ENCODE peak calls at places on chromosomes 12 and 14, in seven cellular contexts. F is lower leg skin, Y is Peyer's patch, M is ovary, E is breast epithelium, G is heart left ventricle, Z is erythroblast. P is an unnamed sample.

GRCh38 chr12:119942386-119942785 is 46.6 kb upstream of the BICDL1 start:
- DNase-seq in F (no peak), Y (no peak), M (no peak), E (no peak), G (no peak), Z (no peak), P (no peak)

GRCh38 chr12:47885012-47885501 is 19.7 kb downstream of the VDR start:
- DNase-seq in F (no peak), Y (peak), M (no peak), E (no peak), G (no peak), Z (no peak), P (no peak)

GRCh38 chr12:1660304-1661187 is 30.3 kb upstream of the ADIPOR2 start:
- DNase-seq in F (peak), Y (peak), M (peak), E (peak), G (no peak), Z (peak), P (no peak)

GRCh38 chr12:115979851-115980250 is 297.6 kb downstream of the MED13L start:
- DNase-seq in F (no peak), Y (no peak), M (no peak), E (no peak), G (no peak), Z (no peak), P (no peak)

GRCh38 chr14:50363734-50364113 is 33.0 kb downstream of the CDKL1 start:
- DNase-seq in F (peak), Y (peak), M (no peak), E (no peak), G (peak), Z (peak), P (peak)

GRCh38 chr12:71436696-71437095 is 2.9 kb upstream of the LGR5 start:
- DNase-seq in F (no peak), Y (no peak), M (no peak), E (no peak), G (no peak), Z (no peak), P (no peak)

GRCh38 chr12:64187794-64188193 is 34.3 kb downstream of the KICS2 start:
- DNase-seq in F (no peak), Y (no peak), M (no peak), E (no peak), G (no peak), Z (no peak), P (no peak)

GRCh38 chr12:46938071-46938678 is 112.4 kb upstream of the SLC38A4 start:
- DNase-seq in F (no peak), Y (no peak), M (no peak), E (no peak), G (no peak), Z (no peak), P (no peak)

GRCh38 chr14:34619399-34619920 is 10.5 kb downstream of the SNX6 start:
- DNase-seq in F (no peak), Y (no peak), M (no peak), E (no peak), G (no peak), Z (no peak), P (no peak)

GRCh38 chr12:113655919-113656318 is 184.2 kb upstream of the LHX5 start:
- DNase-seq in F (no peak), Y (no peak), M (no peak), E (no peak), G (no peak), Z (no peak), P (no peak)

GRCh38 chr14:73723799-73724621 is 9.8 kb upstream of the PNMA1 start:
- DNase-seq in F (peak), Y (peak), M (peak), E (peak), G (peak), Z (peak), P (no peak)

GRCh38 chr12:65609359-65609771 is 214.9 kb upstream of the HMGA2 start:
- DNase-seq in F (no peak), Y (no peak), M (no peak), E (no peak), G (no peak), Z (no peak), P (no peak)

GRCh38 chr12:25960176-25960575 is 1.7 kb downstream of the RASSF8 start:
- DNase-seq in F (no peak), Y (no peak), M (no peak), E (no peak), G (peak), Z (no peak), P (no peak)

GRCh38 chr12:25958254-25959068 is at the start of gene RASSF8:
- DNase-seq in F (peak), Y (peak), M (peak), E (peak), G (peak), Z (peak), P (peak)

GRCh38 chr12:25960926-25961325 is 2.4 kb downstream of the RASSF8 start:
- DNase-seq in F (no peak), Y (no peak), M (no peak), E (no peak), G (no peak), Z (no peak), P (no peak)

GRCh38 chr12:25957898-25958253 is 606 bp upstream of the RASSF8 start:
- DNase-seq in F (peak), Y (no peak), M (peak), E (no peak), G (no peak), Z (no peak), P (no peak)

DNA sequence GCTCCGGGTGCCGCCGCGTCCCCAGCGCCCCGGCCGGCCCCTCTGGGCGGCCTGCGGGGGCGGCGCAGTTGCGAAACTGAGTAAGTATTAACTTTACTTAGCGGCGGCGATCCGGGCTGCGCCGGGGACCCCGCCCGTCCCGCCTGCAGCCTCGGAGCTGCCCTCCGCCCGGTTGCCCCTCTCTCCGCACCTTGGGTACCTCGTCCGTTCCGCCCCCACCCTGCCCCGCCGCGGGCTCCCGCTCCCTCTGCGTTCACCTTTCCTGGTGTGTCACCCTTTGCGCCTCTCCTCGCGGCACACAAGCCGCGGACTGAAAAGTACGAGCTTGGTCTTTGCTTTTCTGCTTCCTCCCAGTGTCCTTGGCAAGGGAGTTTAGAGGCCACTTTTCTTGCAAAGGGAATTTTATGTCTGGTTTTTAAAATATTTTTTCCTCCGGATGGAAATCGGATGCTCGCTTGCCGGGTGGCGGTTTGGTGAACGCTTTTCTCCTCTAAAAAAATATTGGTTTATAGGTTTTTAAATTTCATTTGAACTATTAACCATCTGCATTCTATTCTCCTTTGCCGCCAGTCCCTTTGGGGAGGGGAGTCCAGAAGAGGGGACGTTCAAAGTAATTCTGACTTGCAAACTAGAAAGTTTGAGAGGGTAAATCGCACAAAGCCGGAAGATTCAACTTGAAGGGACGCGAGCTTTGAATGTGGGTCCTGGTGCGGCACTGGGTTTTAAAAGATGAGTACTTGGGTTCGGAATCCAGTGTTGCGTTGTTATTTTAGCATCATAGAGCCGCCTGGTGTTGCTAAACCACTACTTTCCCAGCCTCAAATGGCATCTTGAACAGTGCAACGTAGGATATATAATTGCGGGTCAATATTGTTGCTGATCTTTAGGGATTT is 833 bp downstream of the RASSF8 start:
- DNase-seq in F (peak), Y (peak), M (peak), E (peak), G (peak), Z (peak), P (peak)
- TF ChIP-seq POLR2A in F (no peak), Y (no peak), M (peak), E (no peak), G (no peak), Z (no peak), P (no peak)

DNA sequence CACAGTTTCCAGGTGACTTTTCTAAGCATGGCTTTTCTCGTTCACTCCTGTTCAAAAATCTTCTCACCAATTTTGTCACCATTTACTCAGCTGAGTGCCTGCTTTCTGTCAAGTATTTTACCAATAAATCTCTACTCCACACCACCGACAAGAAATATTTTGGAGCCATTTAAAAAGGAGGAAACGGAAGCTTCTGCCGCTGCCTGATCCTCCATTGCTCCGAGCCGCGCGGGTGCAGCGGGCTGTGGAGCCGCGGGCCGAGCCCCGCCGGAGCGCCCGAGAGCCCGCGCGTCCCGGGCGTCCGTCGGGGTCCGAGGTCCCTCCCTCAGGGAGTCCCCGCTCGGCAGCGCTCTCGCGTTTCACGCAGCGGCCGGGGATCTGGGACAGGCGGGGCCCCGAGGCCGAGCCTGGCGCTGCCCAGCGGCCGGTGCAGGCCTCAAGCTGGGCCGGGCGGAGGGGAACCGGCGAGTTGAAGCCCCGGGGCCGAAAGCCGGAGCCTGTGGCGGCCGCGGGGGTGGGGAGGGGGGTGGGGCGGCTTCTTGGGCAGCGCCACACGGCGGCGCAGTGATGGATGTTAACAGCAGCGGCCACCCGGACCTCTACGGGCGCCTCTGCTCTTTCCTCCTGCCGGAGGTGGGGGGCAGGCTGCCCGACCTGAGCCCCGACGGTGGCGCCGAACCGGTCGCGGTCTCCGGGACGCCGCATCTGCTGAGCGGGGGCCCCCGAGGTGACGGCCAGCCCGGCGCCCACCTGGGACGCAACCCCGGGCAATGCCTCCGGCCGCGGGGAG is 1.1 kb upstream of the HEBP1 start:
- DNase-seq in F (no peak), Y (peak), M (peak), E (no peak), G (peak), Z (peak), P (peak)
- TF ChIP-seq POLR2A in F (no peak), Y (no peak), M (no peak), E (no peak), G (no peak), Z (no peak), P (no peak)

GRCh38 chr14:80237142-80237541 is 25.8 kb upstream of the DIO2 start:
- DNase-seq in F (no peak), Y (no peak), M (no peak), E (no peak), G (no peak), Z (no peak), P (no peak)

GRCh38 chr14:80233489-80233888 is 22.2 kb upstream of the DIO2 start:
- DNase-seq in F (no peak), Y (no peak), M (no peak), E (no peak), G (no peak), Z (no peak), P (no peak)

GRCh38 chr14:80231732-80232131 is 20.4 kb upstream of the DIO2 start:
- DNase-seq in F (no peak), Y (no peak), M (no peak), E (no peak), G (no peak), Z (no peak), P (no peak)
- TF ChIP-seq POLR2A in F (no peak), Y (no peak), M (no peak), E (no peak), G (no peak), Z (no peak), P (no peak)

GRCh38 chr12:123097521-123098084 is 53.3 kb downstream of the PITPNM2 start:
- DNase-seq in F (no peak), Y (no peak), M (peak), E (no peak), G (peak), Z (no peak), P (no peak)
- TF ChIP-seq POLR2A in F (no peak), Y (no peak), M (no peak), E (no peak), G (no peak), Z (no peak), P (no peak)

DNA sequence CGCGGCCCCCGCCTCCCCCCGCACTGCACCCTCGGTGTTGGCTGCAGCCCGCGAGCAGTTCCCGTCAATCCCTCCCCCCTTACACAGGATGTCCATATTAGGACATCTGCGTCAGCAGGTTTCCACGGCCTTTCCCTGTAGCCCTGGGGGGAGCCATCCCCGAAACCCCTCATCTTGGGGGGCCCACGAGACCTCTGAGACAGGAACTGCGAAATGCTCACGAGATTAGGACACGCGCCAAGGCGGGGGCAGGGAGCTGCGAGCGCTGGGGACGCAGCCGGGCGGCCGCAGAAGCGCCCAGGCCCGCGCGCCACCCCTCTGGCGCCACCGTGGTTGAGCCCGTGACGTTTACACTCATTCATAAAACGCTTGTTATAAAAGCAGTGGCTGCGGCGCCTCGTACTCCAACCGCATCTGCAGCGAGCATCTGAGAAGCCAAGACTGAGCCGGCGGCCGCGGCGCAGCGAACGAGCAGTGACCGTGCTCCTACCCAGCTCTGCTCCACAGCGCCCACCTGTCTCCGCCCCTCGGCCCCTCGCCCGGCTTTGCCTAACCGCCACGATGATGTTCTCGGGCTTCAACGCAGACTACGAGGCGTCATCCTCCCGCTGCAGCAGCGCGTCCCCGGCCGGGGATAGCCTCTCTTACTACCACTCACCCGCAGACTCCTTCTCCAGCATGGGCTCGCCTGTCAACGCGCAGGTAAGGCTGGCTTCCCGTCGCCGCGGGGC is at the start of gene FOS:
- DNase-seq in F (peak), Y (peak), M (peak), E (peak), G (peak), Z (peak), P (peak)
- TF ChIP-seq POLR2A in F (no peak), Y (peak), M (peak), E (peak), G (peak), Z (peak), P (peak)

GRCh38 chr14:105489607-105490317 is 1.3 kb upstream of the TEDC1 start:
- DNase-seq in F (peak), Y (peak), M (peak), E (peak), G (peak), Z (peak), P (peak)
- TF ChIP-seq POLR2A in F (no peak), Y (no peak), M (peak), E (no peak), G (no peak), Z (no peak), P (no peak)

DNA sequence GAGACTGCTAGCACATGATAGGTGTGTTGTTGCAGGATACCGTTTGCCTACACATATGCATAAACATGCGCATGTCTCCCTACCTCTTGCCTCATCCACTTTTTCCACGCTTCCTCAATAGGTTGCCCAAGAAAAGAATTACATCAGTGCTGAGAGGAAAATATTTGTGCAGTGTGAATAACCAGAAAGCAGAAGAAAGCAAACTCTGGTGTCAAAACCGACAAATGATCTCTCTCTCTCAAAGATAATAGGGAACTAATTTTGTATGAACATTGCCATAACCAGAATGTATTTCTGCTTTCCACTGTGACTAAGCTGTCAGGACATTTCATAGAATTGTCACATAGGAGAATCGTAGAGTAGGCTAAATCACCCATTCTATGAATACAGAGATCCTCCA is 1.3 kb downstream of the CLEC7A start:
- DNase-seq in F (no peak), Y (no peak), M (no peak), E (no peak), G (no peak), Z (no peak), P (no peak)
- TF ChIP-seq POLR2A in F (no peak), Y (no peak), M (no peak), E (no peak), G (no peak), Z (no peak), P (no peak)

DNA sequence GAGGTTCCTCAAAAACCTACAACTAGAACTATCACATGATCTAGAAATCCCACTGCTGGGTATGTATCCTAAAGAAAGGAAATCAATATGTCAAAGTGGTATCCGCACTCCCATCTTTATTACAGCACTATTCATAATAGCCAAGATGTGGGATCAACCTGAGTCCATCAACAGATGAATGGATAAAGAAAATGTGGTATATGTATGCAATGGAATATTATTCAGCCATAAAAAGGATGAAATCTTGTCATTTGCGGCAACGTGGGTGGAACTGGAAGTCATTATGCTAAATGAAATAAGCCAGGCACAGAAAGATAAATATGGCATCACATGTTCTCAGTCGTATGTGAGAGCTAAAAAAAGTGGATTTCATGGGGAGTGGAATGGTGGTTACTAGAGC is 77.5 kb upstream of the DIO3 start:
- DNase-seq in F (no peak), Y (no peak), M (no peak), E (no peak), G (no peak), Z (no peak), P (no peak)
- TF ChIP-seq POLR2A in F (no peak), Y (no peak), M (no peak), E (no peak), G (no peak), Z (no peak), P (no peak)

GRCh38 chr12:57845478-57846284 is 848 bp downstream of the CTDSP2 start:
- DNase-seq in F (peak), Y (peak), M (peak), E (peak), G (peak), Z (peak), P (peak)

GRCh38 chr12:57846285-57846576 is 298 bp downstream of the CTDSP2 start:
- DNase-seq in F (no peak), Y (no peak), M (no peak), E (no peak), G (no peak), Z (no peak), P (no peak)

GRCh38 chr12:57846577-57847319 is at the start of gene CTDSP2:
- DNase-seq in F (peak), Y (peak), M (peak), E (peak), G (peak), Z (peak), P (peak)

GRCh38 chr12:57842342-57843294 is 3.9 kb downstream of the CTDSP2 start:
- DNase-seq in F (no peak), Y (no peak), M (no peak), E (no peak), G (no peak), Z (no peak), P (no peak)

DNA sequence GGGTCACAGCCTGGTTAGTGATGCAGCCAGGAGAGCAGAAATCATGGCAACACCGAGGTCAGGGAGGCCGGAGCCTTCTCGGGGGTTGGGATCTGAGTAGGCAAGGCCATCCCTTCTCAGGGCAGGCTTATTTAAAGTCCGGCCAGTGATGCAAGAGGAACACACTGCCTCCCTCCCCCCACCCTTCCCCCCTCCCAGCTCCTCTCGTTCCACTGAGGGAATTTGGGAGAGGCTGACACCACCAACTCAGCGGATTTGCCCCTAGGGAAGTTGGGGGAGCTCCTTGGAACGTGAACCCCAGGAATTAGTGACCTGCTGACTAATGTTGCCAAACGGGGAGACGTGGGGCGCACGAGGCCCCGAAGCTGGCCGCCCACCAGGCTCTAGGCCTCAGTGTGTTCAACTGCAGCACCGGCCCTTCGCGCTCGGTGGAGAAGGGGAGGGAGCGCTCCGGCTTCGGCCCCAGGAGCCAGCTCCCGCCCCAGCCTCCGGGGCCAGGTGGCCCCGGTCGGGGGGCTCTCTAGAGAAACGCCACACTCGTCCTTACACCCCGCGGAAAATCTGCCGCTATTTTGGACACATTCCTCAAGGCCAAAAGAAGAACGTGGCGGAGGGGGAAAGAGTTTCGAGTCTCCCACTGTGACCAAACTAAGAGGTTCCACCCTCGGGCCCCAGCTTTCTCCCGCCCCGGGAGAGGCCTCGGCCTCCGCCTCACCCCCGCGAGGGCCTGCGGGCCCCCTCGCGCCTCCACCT is 1.6 kb downstream of the CTDSP2 start:
- DNase-seq in F (peak), Y (peak), M (peak), E (peak), G (peak), Z (peak), P (peak)
- TF ChIP-seq POLR2A in F (no peak), Y (no peak), M (peak), E (no peak), G (no peak), Z (no peak), P (peak)